ENCODE peak calls at places on chromosomes 4 and X, in four cellular contexts. E is adipocyte, C is fibroblast of the aortic adventitia, A is stomach. X is an unnamed sample.

GRCh38 chr4:105951198-105951597 is 55.9 kb downstream of the NPNT start:
- DNase-seq in C (peak; percentile 68), A (no peak), E (peak; percentile 84), X (no peak)

GRCh38 chrX:100296183-100296753 is 113.8 kb downstream of the PCDH19 start:
- DNase-seq in E (no peak), C (no peak), A (no peak), X (no peak)

GRCh38 chr4:184384056-184384809 is 90.1 kb downstream of the IRF2 start:
- DNase-seq in E (peak; percentile 89), A (peak; percentile 78), C (peak; percentile 98), X (peak; percentile 90)

GRCh38 chr4:2083116-2083825 is 24.1 kb downstream of the NAT8L start:
- DNase-seq in E (no peak), C (no peak), A (peak; percentile 13), X (no peak)

GRCh38 chr4:40160258-40160657 is 36.6 kb upstream of the RHOH start:
- DNase-seq in A (no peak), E (no peak), C (no peak), X (no peak)

GRCh38 chr4:8516061-8516573 is 64.1 kb upstream of the GPR78 start:
- DNase-seq in E (no peak), A (no peak), C (no peak), X (no peak)

GRCh38 chr4:8240211-8241041 is 29.1 kb upstream of the HTRA3 start:
- DNase-seq in E (no peak), A (no peak), C (no peak), X (no peak)

GRCh38 chrX:14776901-14777300 is 96.0 kb downstream of the FANCB start:
- DNase-seq in A (no peak), C (peak; percentile 60), E (peak; percentile 4), X (no peak)

GRCh38 chrX:153482376-153483015 is 12.1 kb upstream of the HAUS7 start:
- DNase-seq in E (no peak), A (no peak), C (no peak), X (no peak)

GRCh38 chr4:127875791-127876190 is 4.9 kb upstream of the PLK4 start:
- DNase-seq in C (no peak), E (no peak), A (no peak), X (no peak)

GRCh38 chr4:56370377-56370776 is 16.9 kb downstream of the AASDH start:
- DNase-seq in E (no peak), C (no peak), A (no peak), X (no peak)

GRCh38 chr4:108072300-108072699 is 82.6 kb downstream of the HADH start:
- DNase-seq in E (no peak), A (no peak), C (no peak), X (peak; percentile 14)

GRCh38 chr4:62080431-62080830 is 880.3 kb downstream of the ADGRL3 start:
- DNase-seq in C (no peak), E (no peak), A (no peak), X (no peak)

GRCh38 chrX:19682712-19683331 is 167.5 kb upstream of the MAP3K15 start:
- DNase-seq in C (peak; percentile 87), A (peak; percentile 55), E (peak; percentile 88), X (peak; percentile 38)

GRCh38 chr4:87232241-87232640 is 11.8 kb upstream of the KLHL8 start:
- DNase-seq in C (no peak), A (no peak), E (no peak), X (no peak)

GRCh38 chr4:2837904-2838496 is 5.6 kb upstream of the ADD1 start:
- DNase-seq in E (peak; percentile 44), C (peak; percentile 59), A (peak; percentile 37), X (peak; percentile 56)

GRCh38 chrX:33908898-33909297 is 223.2 kb downstream of the FAM47A start:
- DNase-seq in E (no peak), A (no peak), C (no peak), X (no peak)

GRCh38 chrX:41542151-41542935 is 95.2 kb downstream of the NYX start:
- DNase-seq in E (peak; percentile 32), C (peak; percentile 53), A (no peak), X (peak; percentile 7)

GRCh38 chrX:140766024-140766611 is 56.6 kb downstream of the LINC00632 start:
- DNase-seq in C (peak; percentile 84), A (peak; percentile 37), E (peak; percentile 88), X (peak; percentile 3)

GRCh38 chr4:86927843-86928395 is 6.9 kb upstream of the AFF1 start:
- DNase-seq in C (peak; percentile 99), A (no peak), E (peak; percentile 97), X (no peak)

GRCh38 chr4:112736718-112737135 is 99.8 kb downstream of the LARP7 start:
- DNase-seq in A (no peak), C (no peak), E (no peak), X (no peak)

GRCh38 chrX:7927259-7928167 is at the start of gene PNPLA4:
- DNase-seq in A (peak; percentile 93), C (peak; percentile 65), E (peak; percentile 56), X (peak; percentile 82)

GRCh38 chrX:7216981-7217587 is 69.1 kb upstream of the PUDP start:
- DNase-seq in A (no peak), C (no peak), E (no peak), X (no peak)

GRCh38 chr4:157804986-157805385 is 367.8 kb downstream of the GASK1B start:
- DNase-seq in C (no peak), A (no peak), E (peak; percentile 20), X (peak; percentile 30)

GRCh38 chrX:22365460-22365859 is 92.7 kb downstream of the CBLL2 start:
- DNase-seq in A (no peak), C (peak; percentile 87), E (peak; percentile 38), X (no peak)

GRCh38 chr4:1356181-1356998 is 9.4 kb downstream of the UVSSA start:
- DNase-seq in A (peak; percentile 63), E (peak; percentile 73), C (peak; percentile 58), X (peak; percentile 32)

GRCh38 chr4:157706134-157706533 is 466.7 kb downstream of the GASK1B start:
- DNase-seq in C (no peak), A (no peak), E (no peak), X (peak; percentile 64)

GRCh38 chr4:20256381-20256881 is 4.7 kb downstream of the SLIT2 start:
- DNase-seq in C (peak; percentile 56), E (peak; percentile 42), A (no peak), X (no peak)

GRCh38 chr4:21307709-21308108 is 607.5 kb downstream of the PACRGL start:
- DNase-seq in E (no peak), A (no peak), C (no peak), X (no peak)

DNA sequence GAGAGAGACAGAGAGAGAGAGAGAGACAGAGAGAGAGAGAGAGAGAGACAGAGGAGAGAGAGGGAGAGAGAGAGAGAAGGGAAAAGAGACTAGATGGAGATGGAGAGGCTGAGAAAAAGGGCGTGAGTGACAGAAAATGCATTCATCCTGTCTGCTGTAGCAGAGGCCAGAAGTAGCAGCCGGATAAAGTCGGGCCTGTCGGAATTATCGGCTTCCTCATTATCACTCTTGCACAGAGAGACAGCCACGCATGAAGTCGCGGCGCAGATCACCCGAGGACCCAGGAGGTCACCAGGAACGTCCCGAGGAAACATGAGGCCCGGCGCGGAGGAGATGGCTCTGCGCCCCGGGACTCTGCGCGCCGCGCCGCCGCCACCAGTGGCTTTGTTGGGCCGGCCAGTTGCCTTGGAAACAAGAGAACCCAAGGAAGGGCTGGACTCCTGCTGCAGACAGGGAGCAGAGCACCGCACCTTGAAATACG is 603.8 kb downstream of the PACRGL start:
- DNase-seq in A (peak; percentile 43), E (peak; percentile 0), C (no peak), X (no peak)
- H3K4me3 ChIP-seq in A (peak overlapping the region; percentile 12), E (peak overlapping the region; percentile 30), C (no peak overlapping the region), X (no peak overlapping the region)

DNA sequence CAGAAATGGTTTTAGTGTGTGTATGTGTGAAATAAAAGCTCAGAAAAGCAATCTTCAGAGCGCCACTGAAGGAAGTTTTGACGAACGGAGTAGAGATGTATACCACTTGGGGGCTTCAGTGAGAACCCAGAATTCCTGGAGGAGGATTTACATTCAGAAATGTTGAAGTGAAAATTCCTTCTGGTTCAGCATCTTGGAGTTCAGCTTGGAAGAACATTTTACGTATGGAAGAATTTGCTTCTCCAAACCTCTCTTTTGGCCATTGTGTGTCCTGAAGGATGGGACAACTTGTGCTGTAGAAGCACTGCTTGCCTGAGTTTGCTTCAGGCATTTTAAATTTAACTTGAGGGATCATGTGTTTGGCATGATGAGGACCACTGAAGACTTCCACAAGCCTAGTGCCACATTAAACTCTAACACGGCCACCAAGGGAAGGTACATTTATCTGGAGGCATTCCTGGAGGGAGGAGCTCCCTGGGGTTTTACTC is 704 bp downstream of the SHROOM3 start:
- DNase-seq in A (no peak), E (peak; percentile 24), C (peak; percentile 42), X (no peak)
- H3K4me3 ChIP-seq in A (no peak overlapping the region), E (peak overlapping the region; percentile 71), C (peak overlapping the region; percentile 41), X (no peak overlapping the region)

GRCh38 chrX:119677654-119677981 is 15.3 kb downstream of the SEPTIN6 start:
- DNase-seq in E (no peak), C (no peak), A (no peak), X (no peak)

GRCh38 chrX:119686087-119686639 is 6.8 kb downstream of the SEPTIN6 start:
- DNase-seq in C (peak; percentile 65), A (no peak), E (peak; percentile 50), X (no peak)

GRCh38 chrX:119684916-119685224 is 8.1 kb downstream of the SEPTIN6 start:
- DNase-seq in E (peak; percentile 19), C (no peak), A (no peak), X (no peak)

GRCh38 chrX:119685225-119686066 is 7.5 kb downstream of the SEPTIN6 start:
- DNase-seq in A (no peak), C (no peak), E (peak; percentile 34), X (no peak)

DNA sequence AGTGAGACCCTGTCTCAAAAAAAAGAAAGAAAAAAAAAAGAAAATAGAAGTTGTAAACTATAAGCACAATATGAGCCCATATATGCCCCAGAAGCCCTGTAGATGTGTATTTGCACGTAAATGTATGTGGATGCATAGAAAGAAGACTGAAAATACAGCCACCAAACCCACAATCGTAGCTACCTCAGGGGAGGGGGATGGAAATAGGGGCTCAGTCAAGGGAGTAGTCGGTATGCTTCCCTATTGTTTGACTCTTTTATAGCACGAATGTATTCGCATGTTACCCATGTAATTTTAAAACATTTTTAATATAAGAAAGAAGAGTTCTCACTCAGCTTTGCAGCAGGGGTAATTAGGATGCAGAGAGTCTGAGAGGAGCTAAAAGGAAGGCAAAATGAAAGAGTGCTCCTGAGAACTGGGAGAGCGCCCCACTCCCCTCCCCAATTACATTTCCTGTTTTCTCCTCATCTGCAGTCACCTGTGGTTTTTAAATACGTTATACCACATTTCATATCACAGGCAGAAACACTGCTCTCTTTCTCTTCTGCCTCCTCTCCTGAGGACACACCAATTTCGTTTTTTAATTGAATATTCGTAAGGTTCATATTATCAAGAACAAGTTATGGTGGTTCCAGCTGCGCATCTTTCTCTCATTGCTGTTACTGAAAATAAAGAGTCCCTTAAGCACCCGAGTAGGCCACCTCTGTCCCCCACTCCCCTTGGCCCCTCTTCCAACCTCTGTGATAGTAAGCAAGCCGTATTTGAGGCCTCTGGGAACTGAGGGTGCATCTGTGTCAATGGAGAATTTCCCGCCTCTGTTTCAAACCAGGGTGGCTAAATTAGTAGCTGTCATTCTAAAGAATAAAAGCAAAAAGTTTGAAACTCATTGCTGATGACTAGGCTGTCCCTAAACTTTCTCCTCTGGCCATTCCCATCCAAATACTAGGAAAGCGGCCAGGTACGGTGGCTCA is 10.7 kb downstream of the SEPTIN6 start:
- DNase-seq in C (no peak), E (no peak), A (no peak), X (peak; percentile 26)
- H3K4me3 ChIP-seq in C (no peak overlapping the region), E (no peak overlapping the region), A (no peak overlapping the region), X (no peak overlapping the region)

DNA sequence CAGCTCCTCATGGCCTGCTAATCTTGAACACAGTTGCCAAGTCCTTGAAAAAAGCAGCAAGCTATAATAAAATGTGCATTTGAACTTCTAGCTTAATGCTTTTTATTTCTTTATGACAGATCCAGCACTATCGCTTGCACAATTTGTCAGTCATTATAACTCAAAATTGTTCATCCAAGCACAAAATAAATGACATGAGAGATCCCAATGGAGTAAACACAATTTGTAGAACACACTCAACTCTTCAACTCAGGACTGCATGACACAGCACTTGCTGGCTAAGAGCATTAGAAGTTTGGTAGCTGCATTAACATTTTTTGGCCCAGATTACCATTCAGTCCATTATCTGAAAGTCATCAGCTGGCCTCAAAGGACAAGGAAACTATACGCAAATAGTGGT is 530.1 kb downstream of the INPP4B start:
- DNase-seq in A (no peak), C (no peak), E (peak; percentile 14), X (peak; percentile 2)
- H3K4me3 ChIP-seq in A (no peak overlapping the region), C (no peak overlapping the region), E (no peak overlapping the region), X (no peak overlapping the region)

X was measured in small intestine.